ENCODE peak calls at places on chromosome 1, in five cellular contexts. S, E, J, I and N are unnamed samples.
A peak's percentile ranks its signal among the peaks of the same experiment; 100 is the strongest.

GRCh38 chr1:168939947-168940223 is 166.6 kb upstream of the ATP1B1 start:
- DNase-seq in S (no peak), E (no peak), J (no peak), I (no peak), N (no peak)

GRCh38 chr1:109206324-109206723 is 7.4 kb upstream of the SARS1 start:
- DNase-seq in S (no peak), E (no peak), J (no peak), I (no peak), N (no peak)

GRCh38 chr1:70196333-70196732 is 9.0 kb downstream of the LRRC40 start:
- DNase-seq in S (no peak), E (no peak), J (no peak), I (no peak), N (no peak)

GRCh38 chr1:173093721-173094450 is 43.1 kb upstream of the TNFSF18 start:
- DNase-seq in S (peak; percentile 39), E (no peak), J (no peak), I (no peak), N (no peak)

GRCh38 chr1:216054593-216054992 is 368.7 kb downstream of the USH2A start:
- DNase-seq in S (peak; percentile 26), E (no peak), J (no peak), I (peak; percentile 33), N (no peak)

GRCh38 chr1:77281491-77282186 is at the start of gene AK5:
- DNase-seq in S (peak; percentile 67), E (peak; percentile 36), J (peak; percentile 10), I (peak; percentile 51), N (peak; percentile 23)

GRCh38 chr1:73782901-73783300 is 415.1 kb downstream of the LRRIQ3 start:
- DNase-seq in S (peak; percentile 23), E (no peak), J (no peak), I (no peak), N (no peak)

GRCh38 chr1:17081439-17081838 is 27.6 kb upstream of the SDHB start:
- DNase-seq in S (no peak), E (no peak), J (no peak), I (no peak), N (no peak)

GRCh38 chr1:180003026-180003695 is 48.6 kb downstream of the CEP350 start:
- DNase-seq in S (peak; percentile 5), E (no peak), J (no peak), I (no peak), N (no peak)

GRCh38 chr1:54989473-54989872 is 9.0 kb downstream of the TMEM61 start:
- DNase-seq in S (no peak), E (no peak), J (no peak), I (peak; percentile 94), N (no peak)

GRCh38 chr1:211842518-211842917 is 12.0 kb upstream of the LPGAT1 start:
- DNase-seq in S (peak; percentile 5), E (no peak), J (no peak), I (no peak), N (no peak)

GRCh38 chr1:167777253-167777618 is 55.5 kb downstream of the MPZL1 start:
- DNase-seq in S (no peak), E (no peak), J (no peak), I (no peak), N (no peak)

GRCh38 chr1:227397356-227397978 is 79.2 kb upstream of the CDC42BPA start:
- DNase-seq in S (no peak), E (no peak), J (no peak), I (no peak), N (no peak)